ENCODE peak calls at places on chromosomes 13 and 19, in seven cellular contexts. Q is aorta; M is activated T-helper 1 cell treated with anti-CD3 and anti-CD28 coated beads, Interleukin-2, amount 50 U/mL, for 16 hours; T is G401; J is HuH-7; C is NCI-H2081; D is head of caudate nucleus. E is an unnamed sample.

GRCh38 chr19:35142531-35143230 is 374 bp upstream of the FXYD7 start:
- DNase-seq in Q (peak; percentile 84), M (peak; percentile 57), T (no peak), J (no peak), C (no peak), D (peak; percentile 79), E (peak; percentile 91)

GRCh38 chr13:25819856-25820530 is 231.8 kb downstream of the SHISA2 start:
- DNase-seq in Q (no peak), M (no peak), T (peak; percentile 83), J (no peak), C (peak; percentile 17), D (no peak), E (no peak)

GRCh38 chr19:2424686-2425621 is 2.4 kb downstream of the TIMM13 start:
- DNase-seq in Q (peak; percentile 82), M (no peak), T (no peak), J (no peak), C (no peak), D (peak; percentile 59), E (no peak)

GRCh38 chr13:32737679-32738078 is 151.4 kb downstream of the PDS5B start:
- DNase-seq in Q (no peak), M (no peak), T (no peak), J (no peak), C (no peak), D (no peak), E (no peak)

GRCh38 chr13:100835695-100836094 is 161.1 kb upstream of the TMTC4 start:
- DNase-seq in Q (no peak), M (no peak), T (no peak), J (no peak), C (no peak), D (no peak), E (no peak)

GRCh38 chr13:110354209-110354627 is 47.1 kb downstream of the COL4A2 start:
- DNase-seq in Q (no peak), M (no peak), T (no peak), J (no peak), C (no peak), D (no peak), E (no peak)

GRCh38 chr19:43467730-43468129 is 2.3 kb upstream of the LYPD3 start:
- DNase-seq in Q (no peak), M (no peak), T (no peak), J (no peak), C (no peak), D (no peak), E (no peak)

GRCh38 chr13:67481445-67481844 is 251.3 kb upstream of the PCDH9 start:
- DNase-seq in Q (no peak), M (no peak), T (no peak), J (no peak), C (no peak), D (no peak), E (no peak)

GRCh38 chr19:6063576-6063961 is 46.7 kb downstream of the RFX2 start:
- DNase-seq in Q (peak; percentile 76), M (no peak), T (no peak), J (no peak), C (no peak), D (no peak), E (no peak)

GRCh38 chr19:2561895-2562294 is 86.0 kb downstream of the GADD45B start:
- DNase-seq in Q (peak; percentile 62), M (peak; percentile 51), T (no peak), J (no peak), C (no peak), D (no peak), E (peak; percentile 85)

GRCh38 chr13:69374036-69374435 is 733.6 kb upstream of the ATXN8OS start:
- DNase-seq in Q (no peak), M (no peak), T (no peak), J (no peak), C (no peak), D (no peak), E (no peak)

GRCh38 chr19:49016067-49016839 is 638 bp downstream of the LHB start:
- DNase-seq in Q (no peak), M (no peak), T (no peak), J (no peak), C (no peak), D (no peak), E (no peak)

GRCh38 chr19:39759457-39760184 is 19.0 kb upstream of the LEUTX start:
- DNase-seq in Q (no peak), M (no peak), T (no peak), J (no peak), C (no peak), D (no peak), E (no peak)

GRCh38 chr13:92187378-92187989 is 789.1 kb downstream of the GPC5 start:
- DNase-seq in Q (no peak), M (no peak), T (peak; percentile 13), J (peak; percentile 20), C (peak; percentile 69), D (peak; percentile 23), E (no peak)

GRCh38 chr19:18699403-18700054 is 16.0 kb downstream of the CRTC1 start:
- DNase-seq in Q (no peak), M (no peak), T (no peak), J (no peak), C (no peak), D (no peak), E (no peak)

GRCh38 chr13:38669234-38669964 is 17.5 kb upstream of the FREM2 start:
- DNase-seq in Q (no peak), M (no peak), T (no peak), J (no peak), C (no peak), D (no peak), E (no peak)

GRCh38 chr13:24085662-24086061 is 74.9 kb upstream of the SPATA13 start:
- DNase-seq in Q (no peak), M (no peak), T (no peak), J (no peak), C (no peak), D (no peak), E (no peak)

GRCh38 chr19:13492128-13492527 is 14.2 kb downstream of the CACNA1A start:
- DNase-seq in Q (no peak), M (no peak), T (peak; percentile 38), J (no peak), C (no peak), D (no peak), E (no peak)

GRCh38 chr19:7637374-7638256 is 705 bp downstream of the STXBP2 start:
- DNase-seq in Q (no peak), M (no peak), T (no peak), J (no peak), C (no peak), D (peak; percentile 20), E (peak; percentile 72)

GRCh38 chr19:50728084-50728737 is 5.0 kb downstream of the CLEC11A start:
- DNase-seq in Q (peak; percentile 86), M (no peak), T (peak; percentile 95), J (no peak), C (no peak), D (peak; percentile 81), E (peak; percentile 79)

GRCh38 chr13:27960362-27961226 is 8.5 kb downstream of the CDX2 start:
- DNase-seq in Q (no peak), M (no peak), T (no peak), J (peak; percentile 93), C (peak; percentile 30), D (peak; percentile 37), E (no peak)

GRCh38 chr19:33325920-33326319 is 23.6 kb upstream of the CEBPA start:
- DNase-seq in Q (no peak), M (no peak), T (peak; percentile 92), J (no peak), C (no peak), D (no peak), E (no peak)

GRCh38 chr19:28422791-28423650 is 789.9 kb downstream of the UQCRFS1 start:
- DNase-seq in Q (no peak), M (no peak), T (no peak), J (no peak), C (no peak), D (no peak), E (no peak)

GRCh38 chr13:75647126-75647784 is 11.1 kb downstream of the LMO7 start:
- DNase-seq in Q (no peak), M (no peak), T (no peak), J (no peak), C (no peak), D (no peak), E (no peak)

GRCh38 chr13:28099396-28100148 is 804 bp downstream of the FLT3 start:
- DNase-seq in Q (no peak), M (no peak), T (peak; percentile 60), J (no peak), C (no peak), D (no peak), E (no peak)

GRCh38 chr13:30826911-30827577 is 79.0 kb upstream of the MEDAG start:
- DNase-seq in Q (no peak), M (no peak), T (no peak), J (no peak), C (no peak), D (no peak), E (no peak)

GRCh38 chr19:14536926-14537692 is 7.7 kb downstream of the TECR start:
- DNase-seq in Q (peak; percentile 86), M (no peak), T (peak; percentile 51), J (no peak), C (no peak), D (peak; percentile 55), E (no peak)

GRCh38 chr19:6744381-6745288 is 5.2 kb downstream of the TRIP10 start:
- DNase-seq in Q (peak; percentile 96), M (no peak), T (no peak), J (no peak), C (no peak), D (peak; percentile 89), E (no peak)

GRCh38 chr19:460877-461609 is at the start of gene SHC2:
- DNase-seq in Q (peak; percentile 79), M (no peak), T (no peak), J (peak; percentile 64), C (no peak), D (peak; percentile 40), E (no peak)

GRCh38 chr19:17806945-17807344 is 12.0 kb downstream of the B3GNT3 start:
- DNase-seq in Q (no peak), M (no peak), T (no peak), J (no peak), C (no peak), D (no peak), E (no peak)

GRCh38 chr13:73957889-73958288 is 176.3 kb downstream of the KLF12 start:
- DNase-seq in Q (no peak), M (no peak), T (no peak), J (no peak), C (no peak), D (no peak), E (no peak)

GRCh38 chr19:18475004-18475453 is 37.1 kb upstream of the ISYNA1 start:
- DNase-seq in Q (no peak), M (no peak), T (no peak), J (no peak), C (no peak), D (no peak), E (no peak)

GRCh38 chr19:5676105-5676671 is 4.1 kb downstream of the MICOS13 start:
- DNase-seq in Q (no peak), M (no peak), T (no peak), J (no peak), C (no peak), D (no peak), E (no peak)

E was measured in activated effector memory CD4-positive, alpha-beta T cell treated with anti-CD3 and anti-CD28 coated beads, Interleukin-2, amount 50 U/mL, for 16 hours.